ENCODE peak calls at places on chromosomes 4 and X, in eight cellular contexts. J, E, I, T, X, M, Y and C are unnamed samples.

GRCh38 chr4:56048621-56049427 is 100.1 kb downstream of the CEP135 start:
- DNase-seq in J (no peak), E (peak; percentile 45), I (peak; percentile 79), X (peak; percentile 10), T (peak; percentile 43), Y (peak; percentile 75), M (peak; percentile 50), C (peak; percentile 63)

GRCh38 chr4:69822198-69822597 is 37.7 kb downstream of the SULT1E1 start:
- DNase-seq in I (no peak), X (no peak), M (no peak), T (no peak), E (no peak), J (no peak), Y (no peak), C (no peak)

GRCh38 chr4:155745984-155746383 is 12.8 kb upstream of the GUCY1B1 start:
- DNase-seq in J (no peak), T (no peak), Y (peak; percentile 43), X (no peak), M (no peak), I (peak; percentile 52), E (no peak), C (no peak)

GRCh38 chr4:2825184-2825506 is 18.5 kb upstream of the ADD1 start:
- DNase-seq in I (no peak), M (no peak), J (no peak), E (no peak), X (no peak), Y (no peak), T (no peak), C (no peak)

GRCh38 chrX:103607385-103608304 is at the start of gene TCEAL3:
- DNase-seq in M (peak; percentile 79), X (no peak), I (peak; percentile 74), J (no peak), T (peak; percentile 9), Y (peak; percentile 70), E (peak; percentile 21), C (no peak)

GRCh38 chrX:2650865-2651264 is 40.2 kb upstream of the CD99 start:
- DNase-seq in E (no peak), T (no peak), X (no peak), M (no peak), I (peak; percentile 62), J (no peak), Y (peak; percentile 31), C (no peak)

GRCh38 chrX:48196745-48197213 is at the start of gene SSX5:
- DNase-seq in I (no peak), T (no peak), M (no peak), J (no peak), E (no peak), X (no peak), Y (no peak), C (no peak)

GRCh38 chrX:19566359-19567141 is 51.2 kb upstream of the MAP3K15 start:
- DNase-seq in I (no peak), E (no peak), T (no peak), M (no peak), Y (peak; percentile 67), J (no peak), X (no peak), C (no peak)

GRCh38 chr4:157012781-157013180 is 41.2 kb upstream of the PDGFC start:
- DNase-seq in J (no peak), X (no peak), I (no peak), M (no peak), T (no peak), E (no peak), Y (peak; percentile 66), C (no peak)

GRCh38 chr4:41652971-41653370 is 95.6 kb downstream of the PHOX2B start:
- DNase-seq in X (no peak), T (no peak), I (no peak), M (no peak), Y (no peak), J (no peak), E (no peak), C (no peak)

GRCh38 chr4:8280158-8280875 is 10.8 kb downstream of the HTRA3 start:
- DNase-seq in I (no peak), J (no peak), M (no peak), E (no peak), T (no peak), Y (no peak), X (no peak), C (no peak)

GRCh38 chr4:183098080-183098722 is 856 bp upstream of the WWC2 start:
- DNase-seq in T (peak; percentile 3), X (no peak), Y (peak; percentile 71), E (peak; percentile 29), J (peak; percentile 20), I (peak; percentile 86), M (no peak), C (peak; percentile 65)

GRCh38 chrX:22085969-22086368 is 53.8 kb downstream of the PHEX start:
- DNase-seq in I (no peak), T (no peak), Y (no peak), M (no peak), J (no peak), E (no peak), X (no peak), C (no peak)

GRCh38 chr4:140689628-140690027 is 66.6 kb downstream of the TBC1D9 start:
- DNase-seq in J (no peak), I (no peak), X (no peak), T (no peak), E (no peak), M (no peak), Y (no peak), C (no peak)

GRCh38 chrX:129144172-129145038 is 378.9 kb downstream of the SMARCA1 start:
- DNase-seq in E (no peak), X (no peak), T (no peak), Y (no peak), I (no peak), M (no peak), J (no peak), C (no peak)

GRCh38 chrX:130155564-130155963 is 10.1 kb downstream of the AIFM1 start:
- DNase-seq in T (no peak), I (no peak), Y (peak; percentile 35), J (no peak), X (no peak), M (no peak), E (no peak), C (no peak)

GRCh38 chr4:55729306-55730142 is 90.1 kb upstream of the EXOC1L start:
- DNase-seq in J (no peak), I (no peak), Y (peak; percentile 19), T (no peak), X (no peak), M (no peak), E (no peak), C (no peak)

GRCh38 chr4:127162741-127163140 is 470.0 kb upstream of the INTU start:
- DNase-seq in M (no peak), Y (peak; percentile 24), T (no peak), E (no peak), X (no peak), J (peak; percentile 51), I (peak; percentile 69), C (no peak)

GRCh38 chr4:124640037-124640730 is 72.3 kb downstream of the ANKRD50 start:
- DNase-seq in I (peak; percentile 12), M (no peak), T (no peak), J (no peak), X (no peak), Y (peak; percentile 70), E (no peak), C (no peak)

GRCh38 chr4:36651253-36651652 is 369.8 kb downstream of the DTHD1 start:
- DNase-seq in Y (no peak), T (no peak), M (no peak), J (no peak), X (no peak), I (no peak), E (no peak), C (no peak)

GRCh38 chr4:145909331-145909730 is 29.3 kb downstream of the ZNF827 start:
- DNase-seq in Y (peak; percentile 59), T (no peak), I (no peak), E (no peak), J (no peak), X (no peak), M (peak; percentile 20), C (peak; percentile 2)

GRCh38 chr4:112526061-112526460 is 10.1 kb upstream of the NEUROG2 start:
- DNase-seq in I (no peak), Y (no peak), T (no peak), M (no peak), E (no peak), J (no peak), X (no peak), C (no peak)

GRCh38 chrX:150769408-150769807 is 76.2 kb downstream of the MTMR1 start:
- DNase-seq in Y (no peak), M (no peak), I (no peak), J (no peak), T (no peak), E (no peak), X (no peak), C (no peak)

GRCh38 chr4:99383833-99384392 is 31.4 kb upstream of the ADH1C start:
- DNase-seq in Y (peak; percentile 95), M (no peak), T (no peak), X (no peak), J (peak; percentile 83), E (no peak), I (peak; percentile 55), C (no peak)

GRCh38 chrX:11349020-11349419 is 55.8 kb downstream of the AMELX start:
- DNase-seq in E (no peak), I (no peak), M (no peak), T (no peak), Y (no peak), J (no peak), X (no peak), C (no peak)

GRCh38 chr4:122898370-122899150 is 23.8 kb downstream of the NUDT6 start:
- DNase-seq in T (no peak), I (peak; percentile 70), E (no peak), J (peak; percentile 68), X (no peak), Y (peak; percentile 88), M (no peak), C (no peak)

GRCh38 chr4:70958681-70959080 is 34.8 kb upstream of the DCK start:
- DNase-seq in T (no peak), I (peak; percentile 86), J (peak; percentile 41), M (no peak), X (no peak), Y (peak; percentile 28), E (no peak), C (no peak)

GRCh38 chrX:128021566-128021965 is 30.6 kb downstream of the ACTRT1 start:
- DNase-seq in I (no peak), M (no peak), X (no peak), T (no peak), J (no peak), E (no peak), Y (no peak), C (no peak)

GRCh38 chr4:99808260-99808857 is 8.3 kb upstream of the DAPP1 start:
- DNase-seq in T (peak; percentile 23), X (peak; percentile 32), J (peak; percentile 11), M (no peak), Y (peak; percentile 48), E (no peak), I (peak; percentile 55), C (no peak)

GRCh38 chrX:2391869-2392606 is 108.7 kb downstream of the DHRSX start:
- DNase-seq in M (no peak), T (no peak), I (peak; percentile 62), J (no peak), E (no peak), X (no peak), Y (peak; percentile 84), C (no peak)

GRCh38 chr4:84939111-84939510 is 27.4 kb downstream of the WDFY3 start:
- DNase-seq in Y (no peak), X (no peak), E (no peak), J (no peak), I (no peak), T (no peak), M (no peak), C (no peak)

GRCh38 chrX:9923357-9923756 is 43.8 kb upstream of the CLDN34 start:
- DNase-seq in E (no peak), J (no peak), T (no peak), I (no peak), M (no peak), X (no peak), Y (no peak), C (no peak)

GRCh38 chr4:127669691-127670090 is 36.9 kb downstream of the INTU start:
- DNase-seq in M (no peak), E (no peak), I (no peak), Y (no peak), X (no peak), T (no peak), J (no peak), C (no peak)

GRCh38 chr4:8240211-8241041 is 29.1 kb upstream of the HTRA3 start:
- DNase-seq in E (no peak), M (no peak), X (no peak), Y (no peak), I (no peak), T (no peak), J (no peak), C (no peak)